ENCODE peak calls at places on chromosomes 13 and 19, in ten cellular contexts. Z is coronary artery; U is stimulated activated effector memory CD8-positive, alpha-beta T cell treated with anti-CD3 and anti-CD28 coated beads, Interleukin-12 subunit alpha, Interleukin-12 subunit beta, amount 100 ng/mL, for 72 hours; H is NCI-H510A treated with DMSO at 0.1 percent for 48 hours; N is dermis blood vessel endothelial cell; W is T-helper 22 cell; J is astrocyte; F is uterus; K is T-helper 17 cell; I is CD4-positive, alpha-beta T cell. T is an unnamed sample.

GRCh38 chr19:1250374-1251232 is 2.2 kb downstream of the MIDN start:
- DNase-seq in Z (no peak), U (no peak), H (no peak), N (peak; percentile 65), W (peak; percentile 58), J (no peak), F (peak; percentile 63), K (peak; percentile 46), I (peak; percentile 50), T (peak; percentile 56)

GRCh38 chr13:74136089-74136658 is 2.0 kb upstream of the KLF12 start:
- DNase-seq in Z (peak; percentile 76), U (peak; percentile 13), H (no peak), N (peak; percentile 37), W (peak; percentile 9), J (peak; percentile 53), F (peak; percentile 29), K (peak; percentile 24), I (peak; percentile 26), T (peak; percentile 23)

GRCh38 chr19:17565611-17566010 is 10.2 kb downstream of the COLGALT1 start:
- DNase-seq in Z (no peak), U (no peak), H (no peak), N (no peak), W (no peak), J (no peak), F (no peak), K (no peak), I (no peak), T (no peak)

GRCh38 chr13:98144501-98145350 is 1.8 kb downstream of the FARP1 start:
- DNase-seq in Z (no peak), U (no peak), H (peak; percentile 25), N (peak; percentile 49), W (no peak), J (peak; percentile 46), F (no peak), K (no peak), I (no peak), T (no peak)

GRCh38 chr19:37933965-37934364 is 27.0 kb downstream of the SIPA1L3 start:
- DNase-seq in Z (no peak), U (no peak), H (no peak), N (peak; percentile 29), W (no peak), J (peak; percentile 84), F (no peak), K (no peak), I (no peak), T (no peak)

GRCh38 chr19:3338541-3339181 is 27.7 kb upstream of the NFIC start:
- DNase-seq in Z (peak; percentile 91), U (peak; percentile 17), H (no peak), N (no peak), W (peak; percentile 34), J (no peak), F (peak; percentile 37), K (peak; percentile 36), I (peak; percentile 52), T (peak; percentile 44)

GRCh38 chr13:35891973-35892441 is 239.2 kb downstream of the DCLK1 start:
- DNase-seq in Z (no peak), U (no peak), H (no peak), N (no peak), W (no peak), J (peak; percentile 52), F (no peak), K (no peak), I (no peak), T (no peak)

GRCh38 chr13:74026753-74027152 is 107.5 kb downstream of the KLF12 start:
- DNase-seq in Z (no peak), U (peak; percentile 39), H (no peak), N (peak; percentile 74), W (peak; percentile 51), J (peak; percentile 42), F (no peak), K (peak; percentile 18), I (peak; percentile 44), T (peak; percentile 47)

GRCh38 chr19:41265376-41266153 is 1.4 kb downstream of the HNRNPUL1 start:
- DNase-seq in Z (no peak), U (no peak), H (no peak), N (peak; percentile 30), W (no peak), J (peak; percentile 13), F (no peak), K (no peak), I (peak; percentile 13), T (no peak)

GRCh38 chr13:77820431-77821149 is 98.0 kb downstream of the EDNRB start:
- DNase-seq in Z (no peak), U (no peak), H (no peak), N (peak; percentile 8), W (no peak), J (no peak), F (no peak), K (no peak), I (no peak), T (no peak)

GRCh38 chr19:39263912-39264305 is 4.3 kb upstream of the IFNL2 start:
- DNase-seq in Z (no peak), U (no peak), H (no peak), N (no peak), W (no peak), J (no peak), F (no peak), K (no peak), I (no peak), T (no peak)

GRCh38 chr19:7895565-7895964 is 7.3 kb downstream of the LRRC8E start:
- DNase-seq in Z (no peak), U (no peak), H (no peak), N (no peak), W (no peak), J (no peak), F (no peak), K (no peak), I (no peak), T (no peak)

GRCh38 chr13:31029129-31029528 is 96.7 kb downstream of the TEX26 start:
- DNase-seq in Z (no peak), U (no peak), H (no peak), N (no peak), W (no peak), J (no peak), F (no peak), K (no peak), I (no peak), T (no peak)

GRCh38 chr19:29634731-29635130 is 28.6 kb downstream of the POP4 start:
- DNase-seq in Z (no peak), U (no peak), H (no peak), N (no peak), W (no peak), J (no peak), F (no peak), K (no peak), I (no peak), T (no peak)

GRCh38 chr19:17078920-17079709 is 3.5 kb downstream of the MYO9B start:
- DNase-seq in Z (no peak), U (no peak), H (no peak), N (no peak), W (no peak), J (peak; percentile 26), F (no peak), K (no peak), I (no peak), T (no peak)

GRCh38 chr19:9456018-9456689 is 20.8 kb upstream of the ZNF266 start:
- DNase-seq in Z (no peak), U (no peak), H (peak; percentile 1), N (no peak), W (no peak), J (no peak), F (no peak), K (no peak), I (no peak), T (no peak)

GRCh38 chr19:46426035-46426505 is 2.7 kb downstream of the PNMA8C start:
- DNase-seq in Z (no peak), U (no peak), H (no peak), N (peak; percentile 27), W (no peak), J (no peak), F (no peak), K (no peak), I (no peak), T (no peak)

GRCh38 chr13:28451482-28452217 is 43.3 kb downstream of the FLT1 start:
- DNase-seq in Z (no peak), U (no peak), H (no peak), N (peak; percentile 73), W (no peak), J (no peak), F (no peak), K (no peak), I (no peak), T (no peak)

GRCh38 chr13:107141767-107142166 is 573.8 kb upstream of the ARGLU1 start:
- DNase-seq in Z (no peak), U (no peak), H (no peak), N (no peak), W (no peak), J (no peak), F (no peak), K (no peak), I (no peak), T (no peak)

GRCh38 chr13:78298657-78299056 is 304.7 kb downstream of the POU4F1 start:
- DNase-seq in Z (no peak), U (no peak), H (no peak), N (no peak), W (no peak), J (peak; percentile 33), F (no peak), K (no peak), I (no peak), T (no peak)

GRCh38 chr13:40470665-40471064 is 195.8 kb downstream of the FOXO1 start:
- DNase-seq in Z (no peak), U (no peak), H (no peak), N (peak; percentile 32), W (no peak), J (no peak), F (peak; percentile 46), K (no peak), I (no peak), T (no peak)

GRCh38 chr19:29694669-29695627 is 20.1 kb downstream of the C19orf12 start:
- DNase-seq in Z (peak; percentile 85), U (peak; percentile 75), H (no peak), N (peak; percentile 84), W (peak; percentile 58), J (peak; percentile 31), F (peak; percentile 85), K (peak; percentile 75), I (peak; percentile 76), T (peak; percentile 77)

GRCh38 chr19:18044825-18045304 is 36.9 kb downstream of the ARRDC2 start:
- DNase-seq in Z (peak; percentile 84), U (peak; percentile 72), H (peak; percentile 86), N (no peak), W (peak; percentile 57), J (peak; percentile 44), F (peak; percentile 38), K (peak; percentile 52), I (peak; percentile 69), T (peak; percentile 63)

GRCh38 chr19:33426621-33427475 is 53.3 kb downstream of the CEBPG start:
- DNase-seq in Z (no peak), U (no peak), H (no peak), N (no peak), W (no peak), J (no peak), F (no peak), K (no peak), I (no peak), T (no peak)

GRCh38 chr19:37468961-37469777 is at the start of gene ZNF570:
- DNase-seq in Z (peak; percentile 91), U (peak; percentile 79), H (peak; percentile 84), N (peak; percentile 86), W (peak; percentile 74), J (peak; percentile 80), F (peak; percentile 88), K (peak; percentile 76), I (peak; percentile 86), T (peak; percentile 76)

GRCh38 chr19:47157455-47158321 is 27.1 kb downstream of the SAE1 start:
- DNase-seq in Z (no peak), U (no peak), H (no peak), N (peak; percentile 95), W (peak; percentile 12), J (peak; percentile 89), F (no peak), K (no peak), I (no peak), T (no peak)

GRCh38 chr13:42753697-42754096 is 27.7 kb upstream of the FAM216B start:
- DNase-seq in Z (no peak), U (no peak), H (no peak), N (no peak), W (no peak), J (no peak), F (peak; percentile 18), K (no peak), I (no peak), T (no peak)

T was measured in T-helper 9 cell.